ENCODE peak calls at places on chromosomes 3 and 15, in eight cellular contexts. O is GM12878, Z is K562, C is HepG2, X is upper lobe of left lung, A is HCT116, E is Panc1, R is GM23338. L is an unnamed sample.

GRCh38 chr3:145557405-145557804 is 603.6 kb downstream of the PLOD2 start:
- ATAC-seq in O (no peak), Z (no peak), C (no peak), X (no peak), A (no peak), E (no peak), R (no peak), L (no peak)

GRCh38 chr3:39090922-39091321 is 16.5 kb downstream of the GORASP1 start:
- ATAC-seq in O (no peak), Z (no peak), C (no peak), X (no peak), A (no peak), E (no peak), R (no peak), L (no peak)

GRCh38 chr3:182904164-182904563 is 76.2 kb downstream of the DCUN1D1 start:
- ATAC-seq in O (peak), Z (peak), C (peak), X (no peak), A (no peak), E (peak), R (peak), L (no peak)

GRCh38 chr15:86624261-86625036 is 544.8 kb downstream of the AGBL1 start:
- ATAC-seq in O (no peak), Z (no peak), C (peak), X (peak), A (peak), E (peak), R (peak), L (peak)

GRCh38 chr3:188327433-188327832 is 173.5 kb downstream of the LPP start:
- ATAC-seq in O (no peak), Z (no peak), C (no peak), X (no peak), A (no peak), E (no peak), R (no peak), L (no peak)

GRCh38 chr3:30493912-30494311 is 112.5 kb upstream of the TGFBR2 start:
- ATAC-seq in O (no peak), Z (no peak), C (no peak), X (no peak), A (no peak), E (no peak), R (no peak), L (peak)

GRCh38 chr3:88151358-88151757 is 1.6 kb downstream of the C3orf38 start:
- ATAC-seq in O (peak), Z (no peak), C (no peak), X (no peak), A (no peak), E (no peak), R (no peak), L (no peak)

GRCh38 chr3:123406598-123406997 is 42.3 kb downstream of the ADCY5 start:
- ATAC-seq in O (no peak), Z (no peak), C (peak), X (no peak), A (no peak), E (no peak), R (no peak), L (peak)

GRCh38 chr3:104461431-104461830 is 905.3 kb upstream of the ALCAM start:
- ATAC-seq in O (no peak), Z (no peak), C (no peak), X (no peak), A (peak), E (no peak), R (no peak), L (no peak)

GRCh38 chr3:72523409-72524172 is 324.7 kb downstream of the SHQ1 start:
- ATAC-seq in O (peak), Z (peak), C (peak), X (peak), A (no peak), E (no peak), R (no peak), L (no peak)

GRCh38 chr3:173617490-173617889 is 219.9 kb downstream of the NLGN1 start:
- ATAC-seq in O (no peak), Z (no peak), C (no peak), X (no peak), A (no peak), E (no peak), R (no peak), L (no peak)

GRCh38 chr3:176206809-176207208 is 990.5 kb downstream of the TBL1XR1 start:
- ATAC-seq in O (no peak), Z (no peak), C (no peak), X (no peak), A (no peak), E (no peak), R (no peak), L (no peak)

GRCh38 chr3:43262194-43262593 is 24.1 kb upstream of the SNRK start:
- ATAC-seq in O (no peak), Z (no peak), C (no peak), X (no peak), A (no peak), E (no peak), R (no peak), L (no peak)

GRCh38 chr3:163056874-163057497 is 1560.4 kb downstream of the OTOL1 start:
- ATAC-seq in O (peak), Z (peak), C (peak), X (no peak), A (peak), E (no peak), R (no peak), L (no peak)

GRCh38 chr3:30681276-30682211 is 75.1 kb downstream of the TGFBR2 start:
- ATAC-seq in O (no peak), Z (no peak), C (peak), X (peak), A (peak), E (peak), R (peak), L (peak)

GRCh38 chr15:85439996-85440395 is 59.6 kb downstream of the AKAP13 start:
- ATAC-seq in O (no peak), Z (no peak), C (no peak), X (no peak), A (no peak), E (no peak), R (no peak), L (no peak)

GRCh38 chr3:99373088-99373875 is 265.1 kb upstream of the COL8A1 start:
- ATAC-seq in O (no peak), Z (no peak), C (no peak), X (no peak), A (no peak), E (no peak), R (no peak), L (no peak)

DNA sequence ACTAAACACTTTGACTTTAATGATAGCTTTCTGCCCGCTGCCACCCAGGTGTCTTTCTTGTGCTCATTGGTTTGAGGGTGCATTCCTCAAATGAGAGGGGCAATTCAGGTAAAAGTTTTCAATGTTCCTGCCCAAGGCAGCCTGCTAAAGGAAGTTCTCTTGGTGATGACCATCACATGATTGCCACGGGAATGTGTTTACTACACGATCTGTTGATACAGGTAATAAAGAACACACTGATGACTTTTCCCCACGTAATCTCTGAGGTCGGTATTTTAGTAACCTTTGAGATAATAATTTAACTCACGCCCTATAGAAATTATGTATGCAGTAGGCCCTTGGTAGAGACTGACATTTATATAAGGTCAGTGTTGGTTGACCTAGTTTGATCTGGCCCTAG is 39.3 kb downstream of the FNDC3B start:
- ATAC-seq in O (no peak), Z (no peak), C (no peak), X (no peak), A (no peak), E (no peak), R (no peak), L (no peak)
- TF ChIP-seq POLR2AphosphoS5 in O (no peak), Z (no peak), C (no peak), X (no peak), A (no peak), E (no peak), R (no peak), L (no peak)

DNA sequence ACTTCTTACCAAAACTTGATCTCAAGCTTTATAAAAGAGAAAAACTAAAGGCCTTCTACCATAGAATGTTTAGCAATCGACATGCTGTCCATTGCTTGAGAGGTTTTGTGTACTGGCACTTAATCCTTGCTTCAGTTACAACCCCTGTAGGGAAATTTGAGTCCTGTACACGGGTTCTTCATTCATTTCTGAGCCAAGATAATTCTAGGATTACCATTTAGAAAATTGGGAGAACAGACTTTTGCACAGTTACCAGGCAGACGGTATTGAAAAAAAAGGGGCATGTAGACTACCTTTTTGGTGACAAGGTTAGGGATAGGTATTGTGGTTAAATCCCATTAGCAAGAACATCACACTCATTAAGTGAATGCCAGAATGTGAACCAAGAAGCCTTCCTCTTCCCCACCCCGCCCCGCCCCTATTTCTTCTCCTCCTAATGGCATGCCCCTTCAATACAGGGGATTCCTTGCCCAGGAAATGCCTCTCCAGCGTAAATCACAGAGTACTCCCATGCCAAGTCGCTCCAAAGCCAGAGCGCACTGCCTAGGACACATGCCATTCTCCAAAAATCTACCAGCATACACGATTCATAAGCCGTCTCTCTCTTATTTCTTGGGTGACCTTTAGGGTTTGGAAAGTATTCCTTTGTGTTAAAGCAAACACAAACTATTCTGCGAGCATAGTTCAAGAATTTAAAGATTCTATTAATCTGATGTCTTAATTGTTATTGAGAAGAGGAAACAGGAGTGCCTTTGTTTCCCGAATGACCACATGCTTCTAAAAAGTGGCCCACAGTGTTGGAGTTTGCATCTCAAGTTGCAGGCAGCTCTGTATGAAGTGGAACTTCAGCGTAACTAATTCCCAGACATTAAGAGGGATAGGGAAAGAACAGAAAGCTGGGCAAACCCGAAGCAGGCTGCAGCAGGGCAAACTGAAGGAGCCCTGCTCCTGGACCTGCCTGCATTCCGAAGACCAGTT is 164.0 kb upstream of the NR2F2 start:
- ATAC-seq in O (no peak), Z (no peak), C (no peak), X (no peak), A (no peak), E (no peak), R (peak), L (no peak)
- H3K27ac ChIP-seq in O (no peak), Z (no peak), C (no peak), X (no peak), A (no peak), E (no peak), R (no peak), L (peak)

GRCh38 chr3:81301230-81301629 is 460.2 kb downstream of the GBE1 start:
- ATAC-seq in O (no peak), Z (no peak), C (peak), X (no peak), A (no peak), E (no peak), R (no peak), L (no peak)

GRCh38 chr3:81300324-81300927 is 461.0 kb downstream of the GBE1 start:
- ATAC-seq in O (no peak), Z (no peak), C (peak), X (no peak), A (no peak), E (no peak), R (no peak), L (no peak)

GRCh38 chr3:81303326-81303725 is 458.1 kb downstream of the GBE1 start:
- ATAC-seq in O (no peak), Z (no peak), C (no peak), X (no peak), A (no peak), E (no peak), R (no peak), L (no peak)

GRCh38 chr3:81299486-81299885 is 462.0 kb downstream of the GBE1 start:
- ATAC-seq in O (no peak), Z (no peak), C (no peak), X (no peak), A (no peak), E (no peak), R (no peak), L (no peak)

GRCh38 chr3:81302045-81302444 is 459.4 kb downstream of the GBE1 start:
- ATAC-seq in O (peak), Z (peak), C (peak), X (peak), A (no peak), E (no peak), R (peak), L (no peak)
- TF ChIP-seq CTCF in O (peak), Z (peak), C (peak), X (peak), A (peak), E (peak), R (peak), L (no peak)

DNA sequence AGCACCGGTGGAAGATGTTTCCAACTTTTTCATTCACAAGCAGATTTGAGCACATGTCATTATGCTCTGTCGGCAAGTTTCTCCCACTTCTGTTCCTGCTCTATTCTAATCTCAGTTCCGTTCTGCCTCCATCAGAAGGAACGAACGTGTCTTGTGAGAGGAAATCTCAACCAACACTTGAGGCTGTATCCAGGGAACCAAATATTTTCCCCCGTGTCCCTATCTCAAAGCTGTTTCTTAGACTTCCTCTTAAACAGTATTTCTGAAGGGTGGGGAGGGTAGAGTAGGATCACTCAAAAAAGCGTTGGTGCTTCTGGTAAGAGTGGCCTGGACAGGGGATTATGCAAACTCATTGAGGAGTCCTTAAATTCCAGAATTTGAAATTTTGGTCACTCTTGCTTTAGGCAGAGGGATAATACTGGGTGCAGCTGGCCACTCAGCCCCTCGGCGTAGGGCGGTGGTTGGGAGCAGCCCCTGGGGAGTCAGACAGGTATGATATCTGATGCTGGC is 54.9 kb downstream of the FRMD4B start:
- ATAC-seq in O (no peak), Z (no peak), C (no peak), X (peak), A (no peak), E (no peak), R (no peak), L (peak)
- TF ChIP-seq POLR2AphosphoS5 in O (no peak), Z (no peak), C (no peak), X (peak), A (no peak), E (no peak), R (no peak), L (no peak)

GRCh38 chr3:68793750-68794149 is 138.6 kb downstream of the TAFA4 start:
- ATAC-seq in O (no peak), Z (no peak), C (no peak), X (no peak), A (no peak), E (no peak), R (no peak), L (no peak)
- H3K27ac ChIP-seq in O (no peak), Z (no peak), C (no peak), X (no peak), A (no peak), E (no peak), R (no peak), L (no peak)

GRCh38 chr3:165544432-165544831 is 292.8 kb downstream of the BCHE start:
- ATAC-seq in O (no peak), Z (no peak), C (no peak), X (no peak), A (no peak), E (no peak), R (no peak), L (no peak)
- TF ChIP-seq CTCF in O (no peak), Z (no peak), C (no peak), X (no peak), A (no peak), E (no peak), R (no peak), L (no peak)

GRCh38 chr15:96349034-96349932 is 18.8 kb downstream of the NR2F2 start:
- ATAC-seq in O (no peak), Z (no peak), C (no peak), X (no peak), A (no peak), E (no peak), R (no peak), L (no peak)
- TF ChIP-seq POLR2AphosphoS5 in O (no peak), Z (no peak), C (no peak), X (no peak), A (no peak), E (no peak), R (no peak), L (no peak)

GRCh38 chr15:68303560-68304436 is 26.3 kb downstream of the FEM1B start:
- ATAC-seq in O (no peak), Z (no peak), C (no peak), X (no peak), A (no peak), E (no peak), R (no peak), L (no peak)
- H3K27ac ChIP-seq in O (no peak), Z (no peak), C (no peak), X (no peak), A (no peak), E (no peak), R (no peak), L (no peak)

L was measured in gastroesophageal sphincter.